ENCODE peak calls at places on chromosomes 13 and 19, in four cellular contexts. N, X, L and P are unnamed samples.
A peak's percentile ranks its signal among the peaks of the same experiment; 100 is the strongest.

GRCh38 chr13:106680796-106681482 is 113.0 kb upstream of the ARGLU1 start:
- DNase-seq in N (no peak), X (no peak), L (no peak), P (no peak)

GRCh38 chr13:35057858-35058257 is 115.8 kb downstream of the NBEA start:
- DNase-seq in X (no peak), L (no peak), N (no peak), P (no peak)

GRCh38 chr13:98629055-98629454 is 52.1 kb upstream of the STK24 start:
- DNase-seq in N (no peak), X (no peak), L (no peak), P (no peak)

GRCh38 chr13:46552302-46552680 is 679 bp upstream of the LRCH1 start:
- DNase-seq in X (no peak), L (peak; percentile 15), N (peak; percentile 31), P (no peak)

GRCh38 chr19:33798701-33799111 is 2.0 kb downstream of the KCTD15 start:
- DNase-seq in X (no peak), N (no peak), L (no peak), P (no peak)

GRCh38 chr13:96996097-96996496 is 1.8 kb upstream of the OXGR1 start:
- DNase-seq in L (no peak), N (no peak), X (no peak), P (no peak)

GRCh38 chr19:55528030-55528801 is 8.7 kb downstream of the SBK2 start:
- DNase-seq in N (no peak), L (no peak), X (no peak), P (peak; percentile 37)

GRCh38 chr13:24128112-24128511 is 32.4 kb upstream of the SPATA13 start:
- DNase-seq in N (no peak), L (no peak), X (no peak), P (no peak)

GRCh38 chr13:40813662-40814454 is 24.4 kb downstream of the SLC25A15 start:
- DNase-seq in N (no peak), L (peak; percentile 42), X (no peak), P (peak; percentile 18)

GRCh38 chr13:110615322-110616102 is at the start of gene NAXD:
- DNase-seq in N (peak; percentile 93), X (peak; percentile 87), L (peak; percentile 97), P (peak; percentile 95)

GRCh38 chr19:48752511-48753365 is at the start of gene FUT1:
- DNase-seq in L (peak; percentile 40), X (peak; percentile 61), N (no peak), P (peak; percentile 54)

DNA sequence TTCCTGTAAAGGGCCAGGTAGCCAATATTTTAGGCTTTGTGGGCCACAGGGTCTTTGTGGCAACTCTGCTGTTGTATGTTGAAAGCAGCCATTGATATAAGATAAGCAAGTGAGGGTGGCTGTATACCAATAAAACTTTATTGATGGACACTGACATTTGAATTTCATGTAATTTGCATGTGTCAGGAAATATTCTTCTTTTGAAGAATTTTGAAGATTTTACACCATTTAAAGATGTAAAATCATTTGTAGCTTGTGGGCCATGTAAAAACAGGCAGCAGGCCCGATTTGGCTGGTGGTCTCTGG is 2.4 kb upstream of the CTU1 start:
- DNase-seq in N (no peak), X (no peak), L (no peak), P (no peak)
- TF ChIP-seq CTCF in N (no peak), X (no peak), L (no peak), P (no peak)

GRCh38 chr19:1106841-1107654 is 3.3 kb downstream of the GPX4 start:
- DNase-seq in X (no peak), L (peak; percentile 56), N (no peak), P (no peak)
- TF ChIP-seq CTCF in X (no peak), L (no peak), N (no peak), P (no peak)

GRCh38 chr13:91722267-91722884 is 324.0 kb downstream of the GPC5 start:
- DNase-seq in L (peak; percentile 15), X (peak; percentile 60), N (no peak), P (peak; percentile 9)
- TF ChIP-seq CTCF in L (peak; percentile 41), X (peak; percentile 86), N (no peak), P (peak; percentile 65)

DNA sequence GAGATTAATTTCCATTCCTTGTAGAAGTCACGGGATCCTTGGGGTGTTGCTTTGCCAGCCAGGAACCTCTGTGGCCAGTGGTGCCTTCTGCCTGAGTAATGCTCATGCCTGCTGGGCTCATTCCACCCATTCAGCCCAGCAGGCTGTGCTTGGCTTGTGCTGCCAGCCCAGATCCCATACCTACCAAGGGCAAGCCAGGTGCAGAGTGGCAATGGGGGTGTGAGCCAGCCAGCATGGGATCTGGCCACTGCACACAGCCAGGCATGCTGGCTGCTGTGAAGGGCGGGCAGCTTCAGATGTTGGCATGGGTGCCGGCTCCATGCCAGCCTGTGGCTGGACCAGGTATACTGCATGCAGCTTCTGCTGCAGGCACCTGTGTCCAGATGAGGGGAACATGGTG is 42.5 kb downstream of the WDFY2 start:
- DNase-seq in L (no peak), X (no peak), N (no peak), P (no peak)
- TF ChIP-seq CTCF in L (no peak), X (no peak), N (no peak), P (no peak)

DNA sequence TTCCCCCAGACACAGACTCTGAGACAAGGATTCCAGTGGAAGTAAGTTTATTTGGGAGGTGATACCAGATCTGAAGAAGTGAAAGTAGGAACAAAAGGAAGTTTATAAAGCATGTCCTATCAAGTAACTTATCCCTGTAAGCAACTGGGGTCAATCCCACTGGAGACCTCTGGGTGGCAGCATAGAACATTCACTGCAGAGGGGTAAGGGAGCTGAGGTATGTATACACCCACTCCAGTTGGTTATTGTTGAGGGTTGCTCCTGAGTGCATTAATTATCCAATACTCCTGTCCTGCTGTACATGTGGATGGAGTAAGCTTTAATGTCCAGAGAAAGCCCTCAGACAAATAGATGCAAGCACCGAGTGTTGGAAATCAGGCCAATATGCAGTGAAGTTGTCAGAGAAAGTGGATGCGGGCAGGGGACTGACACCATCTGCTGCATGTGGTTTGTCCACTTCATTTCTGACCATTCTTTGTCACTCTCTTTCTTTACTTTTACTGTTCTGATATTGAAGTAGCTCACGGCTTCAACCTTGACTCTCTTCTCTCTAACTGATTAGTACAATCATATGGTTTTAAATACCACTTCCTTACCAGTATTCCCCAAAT is 46.7 kb downstream of the NOTCH3 start:
- DNase-seq in X (peak; percentile 72), N (no peak), L (peak; percentile 36), P (peak; percentile 52)
- TF ChIP-seq CTCF in X (peak; percentile 68), N (no peak), L (peak; percentile 50), P (peak; percentile 83)

GRCh38 chr19:29154163-29154562 is 58.8 kb downstream of the UQCRFS1 start:
- DNase-seq in N (no peak), X (no peak), L (no peak), P (no peak)

GRCh38 chr19:29155683-29156082 is 57.3 kb downstream of the UQCRFS1 start:
- DNase-seq in N (no peak), X (no peak), L (no peak), P (no peak)
- TF ChIP-seq CTCF in N (no peak), X (no peak), L (no peak), P (no peak)